ENCODE peak calls at places on chromosomes 4 and X, in ten cellular contexts. One of them, this sample, is unnamed. For H3K36me3, the result is how much of the 10 kb centered on the place peaks cover.

GRCh38 chr4:47442980-47443379 is 20.5 kb downstream of the COMMD8 start:
- DNase-seq in CD8-positive, alpha-beta memory T cell: no peak
- DNase-seq in mesenchymal stem cell: no peak
- DNase-seq in aorta: peak
- DNase-seq in ascending aorta: peak
- DNase-seq in GM06990: no peak
- DNase-seq in brain microvascular endothelial cell: no peak
- DNase-seq in PC-9: no peak
- DNase-seq in left ventricle myocardium inferior: no peak
- DNase-seq in heart right ventricle: no peak
- DNase-seq in this sample: no peak

GRCh38 chr4:69986663-69987062 is 9.1 kb upstream of the STATH start:
- DNase-seq in CD8-positive, alpha-beta memory T cell: no peak
- DNase-seq in mesenchymal stem cell: no peak
- DNase-seq in aorta: no peak
- DNase-seq in ascending aorta: no peak
- DNase-seq in GM06990: no peak
- DNase-seq in brain microvascular endothelial cell: no peak
- DNase-seq in PC-9: no peak
- DNase-seq in left ventricle myocardium inferior: no peak
- DNase-seq in heart right ventricle: no peak
- DNase-seq in this sample: no peak

GRCh38 chr4:152651473-152652060 is 28.2 kb downstream of the TMEM154 start:
- DNase-seq in CD8-positive, alpha-beta memory T cell: no peak
- DNase-seq in mesenchymal stem cell: no peak
- DNase-seq in aorta: no peak
- DNase-seq in ascending aorta: no peak
- DNase-seq in GM06990: no peak
- DNase-seq in brain microvascular endothelial cell: no peak
- DNase-seq in PC-9: no peak
- DNase-seq in left ventricle myocardium inferior: no peak
- DNase-seq in heart right ventricle: no peak
- DNase-seq in this sample: no peak

GRCh38 chr4:183348706-183349659 is 26.8 kb upstream of the CLDN24 start:
- DNase-seq in CD8-positive, alpha-beta memory T cell: no peak
- DNase-seq in mesenchymal stem cell: peak
- DNase-seq in aorta: no peak
- DNase-seq in ascending aorta: no peak
- DNase-seq in GM06990: no peak
- DNase-seq in brain microvascular endothelial cell: peak
- DNase-seq in PC-9: no peak
- DNase-seq in left ventricle myocardium inferior: no peak
- DNase-seq in heart right ventricle: no peak
- DNase-seq in this sample: no peak

GRCh38 chr4:3432381-3432790 is 9.4 kb upstream of the HGFAC start:
- DNase-seq in CD8-positive, alpha-beta memory T cell: no peak
- DNase-seq in mesenchymal stem cell: no peak
- DNase-seq in aorta: no peak
- DNase-seq in ascending aorta: no peak
- DNase-seq in GM06990: no peak
- DNase-seq in brain microvascular endothelial cell: no peak
- DNase-seq in PC-9: no peak
- DNase-seq in left ventricle myocardium inferior: no peak
- DNase-seq in heart right ventricle: no peak
- DNase-seq in this sample: no peak

GRCh38 chr4:148795156-148795864 is 353.1 kb upstream of the NR3C2 start:
- DNase-seq in CD8-positive, alpha-beta memory T cell: no peak
- DNase-seq in mesenchymal stem cell: no peak
- DNase-seq in aorta: no peak
- DNase-seq in ascending aorta: no peak
- DNase-seq in GM06990: no peak
- DNase-seq in brain microvascular endothelial cell: peak
- DNase-seq in PC-9: peak
- DNase-seq in left ventricle myocardium inferior: peak
- DNase-seq in heart right ventricle: peak
- DNase-seq in this sample: no peak

GRCh38 chrX:19121898-19122640 is at the start of gene ADGRG2:
- DNase-seq in CD8-positive, alpha-beta memory T cell: no peak
- DNase-seq in mesenchymal stem cell: peak
- DNase-seq in aorta: peak
- DNase-seq in ascending aorta: no peak
- DNase-seq in GM06990: no peak
- DNase-seq in brain microvascular endothelial cell: no peak
- DNase-seq in PC-9: no peak
- DNase-seq in left ventricle myocardium inferior: peak
- DNase-seq in heart right ventricle: peak
- DNase-seq in this sample: no peak

GRCh38 chr4:73450398-73451004 is 14.5 kb downstream of the AFP start:
- DNase-seq in CD8-positive, alpha-beta memory T cell: no peak
- DNase-seq in mesenchymal stem cell: peak
- DNase-seq in aorta: peak
- DNase-seq in ascending aorta: no peak
- DNase-seq in GM06990: no peak
- DNase-seq in brain microvascular endothelial cell: peak
- DNase-seq in PC-9: no peak
- DNase-seq in left ventricle myocardium inferior: peak
- DNase-seq in heart right ventricle: no peak
- DNase-seq in this sample: no peak

GRCh38 chr4:88697113-88697512 is 516 bp downstream of the NAP1L5 start:
- DNase-seq in CD8-positive, alpha-beta memory T cell: no peak
- DNase-seq in mesenchymal stem cell: peak
- DNase-seq in aorta: peak
- DNase-seq in ascending aorta: no peak
- DNase-seq in GM06990: peak
- DNase-seq in brain microvascular endothelial cell: no peak
- DNase-seq in PC-9: no peak
- DNase-seq in left ventricle myocardium inferior: no peak
- DNase-seq in heart right ventricle: no peak
- DNase-seq in this sample: no peak

GRCh38 chrX:10079155-10079711 is 77.5 kb upstream of the CLCN4 start:
- DNase-seq in CD8-positive, alpha-beta memory T cell: no peak
- DNase-seq in mesenchymal stem cell: peak
- DNase-seq in aorta: no peak
- DNase-seq in ascending aorta: no peak
- DNase-seq in GM06990: no peak
- DNase-seq in brain microvascular endothelial cell: no peak
- DNase-seq in PC-9: no peak
- DNase-seq in left ventricle myocardium inferior: no peak
- DNase-seq in heart right ventricle: no peak
- DNase-seq in this sample: no peak

GRCh38 chrX:66030505-66031317 is 9.2 kb downstream of the VSIG4 start:
- DNase-seq in CD8-positive, alpha-beta memory T cell: peak
- DNase-seq in mesenchymal stem cell: peak
- DNase-seq in aorta: no peak
- DNase-seq in ascending aorta: no peak
- DNase-seq in GM06990: no peak
- DNase-seq in brain microvascular endothelial cell: peak
- DNase-seq in PC-9: no peak
- DNase-seq in left ventricle myocardium inferior: no peak
- DNase-seq in heart right ventricle: no peak
- DNase-seq in this sample: no peak

GRCh38 chr4:86184216-86184915 is 175.5 kb downstream of the MAPK10 start:
- DNase-seq in CD8-positive, alpha-beta memory T cell: no peak
- DNase-seq in mesenchymal stem cell: no peak
- DNase-seq in aorta: no peak
- DNase-seq in ascending aorta: no peak
- DNase-seq in GM06990: no peak
- DNase-seq in brain microvascular endothelial cell: peak
- DNase-seq in PC-9: no peak
- DNase-seq in left ventricle myocardium inferior: no peak
- DNase-seq in heart right ventricle: no peak
- DNase-seq in this sample: no peak

GRCh38 chr4:25801594-25801993 is 61.2 kb downstream of the SEL1L3 start:
- DNase-seq in CD8-positive, alpha-beta memory T cell: no peak
- DNase-seq in mesenchymal stem cell: no peak
- DNase-seq in aorta: no peak
- DNase-seq in ascending aorta: no peak
- DNase-seq in GM06990: no peak
- DNase-seq in brain microvascular endothelial cell: no peak
- DNase-seq in PC-9: no peak
- DNase-seq in left ventricle myocardium inferior: no peak
- DNase-seq in heart right ventricle: no peak
- DNase-seq in this sample: no peak
- H3K36me3 ChIP-seq in CD8-positive, alpha-beta memory T cell: under half
- H3K36me3 ChIP-seq in mesenchymal stem cell: under half
- H3K36me3 ChIP-seq in aorta: under half
- H3K36me3 ChIP-seq in ascending aorta: under half
- H3K36me3 ChIP-seq in GM06990: under half
- H3K36me3 ChIP-seq in brain microvascular endothelial cell: under half
- H3K36me3 ChIP-seq in PC-9: under half
- H3K36me3 ChIP-seq in left ventricle myocardium inferior: under half
- H3K36me3 ChIP-seq in heart right ventricle: half or more
- H3K36me3 ChIP-seq in this sample: under half

DNA sequence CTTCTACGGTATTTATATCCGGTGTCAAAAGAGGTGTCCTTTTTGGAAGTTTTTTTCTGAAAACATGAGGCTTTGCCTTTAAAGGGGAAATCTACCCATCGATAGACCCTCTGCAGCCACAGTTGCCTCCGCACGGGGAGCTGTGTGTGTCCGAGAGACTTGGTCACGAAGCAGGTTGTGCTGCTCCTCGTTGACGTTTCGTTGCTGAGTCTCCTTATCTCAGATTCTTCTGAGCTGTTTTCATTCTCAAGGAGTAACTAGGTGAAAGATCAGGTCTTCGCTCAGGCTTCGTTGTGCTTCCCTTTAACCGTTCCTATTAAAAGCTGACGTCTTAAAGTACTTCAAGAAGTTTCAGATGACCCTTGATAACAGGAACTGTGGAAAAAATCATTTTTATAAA is 23.8 kb downstream of the TRMT44 start:
- DNase-seq in CD8-positive, alpha-beta memory T cell: no peak
- DNase-seq in mesenchymal stem cell: no peak
- DNase-seq in aorta: no peak
- DNase-seq in ascending aorta: no peak
- DNase-seq in GM06990: no peak
- DNase-seq in brain microvascular endothelial cell: no peak
- DNase-seq in PC-9: no peak
- DNase-seq in left ventricle myocardium inferior: no peak
- DNase-seq in heart right ventricle: no peak
- DNase-seq in this sample: no peak
- H3K36me3 ChIP-seq in CD8-positive, alpha-beta memory T cell: under half
- H3K36me3 ChIP-seq in mesenchymal stem cell: half or more
- H3K36me3 ChIP-seq in aorta: under half
- H3K36me3 ChIP-seq in ascending aorta: under half
- H3K36me3 ChIP-seq in GM06990: under half
- H3K36me3 ChIP-seq in brain microvascular endothelial cell: under half
- H3K36me3 ChIP-seq in PC-9: under half
- H3K36me3 ChIP-seq in left ventricle myocardium inferior: half or more
- H3K36me3 ChIP-seq in heart right ventricle: half or more
- H3K36me3 ChIP-seq in this sample: half or more

DNA sequence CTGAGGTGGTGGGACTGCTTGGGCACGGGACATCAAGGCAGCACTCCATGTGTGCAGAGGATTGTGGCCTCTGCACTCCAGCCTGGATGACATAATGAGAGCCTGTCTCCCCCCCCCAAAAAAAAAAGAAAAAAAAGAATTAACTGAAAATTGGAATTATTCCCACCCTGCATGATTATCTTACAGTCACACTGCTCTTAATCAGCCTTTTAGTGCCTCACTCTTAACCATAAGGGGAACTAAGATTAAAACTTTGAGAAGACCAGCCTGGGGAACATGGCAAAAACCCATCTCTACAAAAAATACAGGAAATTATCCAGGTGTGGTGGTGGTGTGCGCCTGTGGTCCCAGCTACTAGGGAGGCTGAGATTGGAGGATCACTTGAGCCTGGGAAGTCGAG is 94.6 kb downstream of the UBE2K start:
- DNase-seq in CD8-positive, alpha-beta memory T cell: no peak
- DNase-seq in mesenchymal stem cell: no peak
- DNase-seq in aorta: no peak
- DNase-seq in ascending aorta: no peak
- DNase-seq in GM06990: no peak
- DNase-seq in brain microvascular endothelial cell: no peak
- DNase-seq in PC-9: no peak
- DNase-seq in left ventricle myocardium inferior: no peak
- DNase-seq in heart right ventricle: no peak
- DNase-seq in this sample: no peak
- H3K36me3 ChIP-seq in CD8-positive, alpha-beta memory T cell: under half
- H3K36me3 ChIP-seq in mesenchymal stem cell: under half
- H3K36me3 ChIP-seq in aorta: under half
- H3K36me3 ChIP-seq in ascending aorta: under half
- H3K36me3 ChIP-seq in GM06990: under half
- H3K36me3 ChIP-seq in brain microvascular endothelial cell: under half
- H3K36me3 ChIP-seq in PC-9: under half
- H3K36me3 ChIP-seq in left ventricle myocardium inferior: under half
- H3K36me3 ChIP-seq in heart right ventricle: under half
- H3K36me3 ChIP-seq in this sample: under half

GRCh38 chrX:71393919-71394318 is 27.8 kb downstream of the TAF1 start:
- DNase-seq in CD8-positive, alpha-beta memory T cell: no peak
- DNase-seq in mesenchymal stem cell: no peak
- DNase-seq in aorta: no peak
- DNase-seq in ascending aorta: no peak
- DNase-seq in GM06990: no peak
- DNase-seq in brain microvascular endothelial cell: no peak
- DNase-seq in PC-9: no peak
- DNase-seq in left ventricle myocardium inferior: no peak
- DNase-seq in heart right ventricle: no peak
- DNase-seq in this sample: no peak
- H3K36me3 ChIP-seq in CD8-positive, alpha-beta memory T cell: under half
- H3K36me3 ChIP-seq in mesenchymal stem cell: half or more
- H3K36me3 ChIP-seq in aorta: under half
- H3K36me3 ChIP-seq in ascending aorta: under half
- H3K36me3 ChIP-seq in GM06990: under half
- H3K36me3 ChIP-seq in brain microvascular endothelial cell: under half
- H3K36me3 ChIP-seq in PC-9: under half
- H3K36me3 ChIP-seq in left ventricle myocardium inferior: half or more
- H3K36me3 ChIP-seq in heart right ventricle: half or more
- H3K36me3 ChIP-seq in this sample: half or more

GRCh38 chr4:39840027-39840426 is 137.7 kb downstream of the PDS5A start:
- DNase-seq in CD8-positive, alpha-beta memory T cell: no peak
- DNase-seq in mesenchymal stem cell: no peak
- DNase-seq in aorta: no peak
- DNase-seq in ascending aorta: no peak
- DNase-seq in GM06990: no peak
- DNase-seq in brain microvascular endothelial cell: no peak
- DNase-seq in PC-9: no peak
- DNase-seq in left ventricle myocardium inferior: no peak
- DNase-seq in heart right ventricle: no peak
- DNase-seq in this sample: no peak
- H3K36me3 ChIP-seq in CD8-positive, alpha-beta memory T cell: under half
- H3K36me3 ChIP-seq in mesenchymal stem cell: half or more
- H3K36me3 ChIP-seq in aorta: under half
- H3K36me3 ChIP-seq in ascending aorta: half or more
- H3K36me3 ChIP-seq in GM06990: under half
- H3K36me3 ChIP-seq in brain microvascular endothelial cell: half or more
- H3K36me3 ChIP-seq in PC-9: under half
- H3K36me3 ChIP-seq in left ventricle myocardium inferior: half or more
- H3K36me3 ChIP-seq in heart right ventricle: half or more
- H3K36me3 ChIP-seq in this sample: half or more

DNA sequence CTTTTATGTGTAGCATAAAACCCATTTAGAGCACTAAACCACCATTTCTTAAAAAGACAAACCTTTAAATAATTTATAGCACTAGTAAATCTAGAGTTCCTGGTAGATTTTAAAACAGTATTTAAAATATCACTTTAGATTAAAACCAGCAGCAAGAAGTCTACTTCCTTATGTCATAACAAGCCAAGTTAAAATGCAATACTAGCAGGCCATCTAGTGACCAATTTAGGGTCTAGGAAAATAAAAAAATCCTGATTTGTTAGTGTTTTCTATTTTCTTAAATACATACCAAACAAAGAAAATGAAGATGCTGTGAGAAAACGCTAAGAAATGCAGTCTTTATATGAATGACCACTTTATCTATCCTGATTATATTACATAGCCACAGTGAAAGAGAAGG is 53.9 kb downstream of the PAPSS1 start:
- DNase-seq in CD8-positive, alpha-beta memory T cell: no peak
- DNase-seq in mesenchymal stem cell: peak
- DNase-seq in aorta: no peak
- DNase-seq in ascending aorta: no peak
- DNase-seq in GM06990: no peak
- DNase-seq in brain microvascular endothelial cell: no peak
- DNase-seq in PC-9: peak
- DNase-seq in left ventricle myocardium inferior: no peak
- DNase-seq in heart right ventricle: no peak
- DNase-seq in this sample: no peak
- H3K36me3 ChIP-seq in CD8-positive, alpha-beta memory T cell: under half
- H3K36me3 ChIP-seq in mesenchymal stem cell: under half
- H3K36me3 ChIP-seq in aorta: under half
- H3K36me3 ChIP-seq in ascending aorta: under half
- H3K36me3 ChIP-seq in GM06990: under half
- H3K36me3 ChIP-seq in brain microvascular endothelial cell: under half
- H3K36me3 ChIP-seq in PC-9: under half
- H3K36me3 ChIP-seq in left ventricle myocardium inferior: under half
- H3K36me3 ChIP-seq in heart right ventricle: under half
- H3K36me3 ChIP-seq in this sample: under half

This sample was measured in suprapubic skin.